ENCODE peak calls at places on chromosomes 6 and 20, in eight cellular contexts. B, V, W, T, E, A, K and P are unnamed samples.

GRCh38 chr6:87772597-87773530 is 70.8 kb upstream of the AKIRIN2 start:
- DNase-seq in T (no peak), E (peak; percentile 40), W (no peak), B (peak; percentile 59), A (peak; percentile 94), K (peak; percentile 55), V (no peak), P (no peak)

GRCh38 chr20:49965781-49966304 is 16.9 kb upstream of the SNAI1 start:
- DNase-seq in B (no peak), V (no peak), W (no peak), A (peak; percentile 58), T (no peak), E (no peak), K (no peak), P (no peak)

GRCh38 chr6:3333263-3333662 is 74.5 kb downstream of the PSMG4 start:
- DNase-seq in K (no peak), V (no peak), A (no peak), W (no peak), T (no peak), E (no peak), B (no peak), P (peak; percentile 69)

GRCh38 chr6:85676086-85676729 is 33.5 kb upstream of the SYNCRIP start:
- DNase-seq in A (no peak), T (no peak), W (no peak), K (no peak), V (no peak), B (no peak), E (no peak), P (no peak)

GRCh38 chr20:20225325-20225724 is 142.6 kb upstream of the INSM1 start:
- DNase-seq in A (no peak), E (no peak), V (no peak), B (no peak), W (no peak), T (no peak), K (no peak), P (no peak)

GRCh38 chr6:31687321-31687720 is 6.5 kb upstream of the LY6G5C start:
- DNase-seq in A (no peak), T (no peak), W (no peak), V (no peak), E (no peak), K (peak; percentile 15), B (no peak), P (no peak)

GRCh38 chr20:29878281-29878741 is 1379.2 kb upstream of the DEFB115 start:
- DNase-seq in E (peak; percentile 69), V (no peak), T (no peak), W (no peak), K (peak; percentile 93), A (peak; percentile 54), B (no peak), P (no peak)

GRCh38 chr6:51289041-51289440 is 470.4 kb downstream of the TFAP2B start:
- DNase-seq in T (no peak), W (no peak), B (no peak), E (no peak), A (no peak), K (no peak), V (no peak), P (no peak)

GRCh38 chr6:52517502-52518278 is 59.2 kb downstream of the TRAM2 start:
- DNase-seq in T (peak; percentile 57), K (peak; percentile 85), A (peak; percentile 92), V (peak; percentile 80), E (peak; percentile 78), B (peak; percentile 98), W (peak; percentile 82), P (no peak)

GRCh38 chr20:56826971-56827645 is 198.0 kb downstream of the TFAP2C start:
- DNase-seq in W (no peak), V (no peak), B (no peak), A (no peak), T (no peak), K (no peak), E (peak; percentile 16), P (no peak)

GRCh38 chr6:105896052-105896820 is 189.9 kb upstream of the PRDM1 start:
- DNase-seq in T (no peak), E (no peak), W (peak; percentile 25), B (peak; percentile 56), A (peak; percentile 34), K (no peak), V (no peak), P (no peak)

GRCh38 chr6:22575190-22575589 is 5.8 kb downstream of the HDGFL1 start:
- DNase-seq in K (no peak), T (no peak), A (no peak), W (no peak), B (peak; percentile 53), E (no peak), V (no peak), P (no peak)

GRCh38 chr6:44470106-44470446 is 82.6 kb downstream of the CDC5L start:
- DNase-seq in E (no peak), W (no peak), A (no peak), B (no peak), T (no peak), K (no peak), V (no peak), P (no peak)

GRCh38 chr6:36631326-36632046 is 37.3 kb downstream of the SRSF3 start:
- DNase-seq in T (no peak), E (no peak), B (no peak), K (no peak), W (no peak), V (no peak), A (no peak), P (no peak)

GRCh38 chr6:26088344-26088743 is 1.1 kb downstream of the HFE start:
- DNase-seq in T (no peak), B (no peak), W (no peak), E (no peak), K (no peak), A (no peak), V (no peak), P (no peak)

GRCh38 chr20:40336034-40336433 is 353.0 kb downstream of the MAFB start:
- DNase-seq in V (no peak), K (no peak), A (no peak), T (no peak), W (no peak), E (no peak), B (no peak), P (no peak)

GRCh38 chr20:64188682-64189529 is 24.7 kb downstream of the MYT1 start:
- DNase-seq in E (peak; percentile 88), K (peak; percentile 49), T (no peak), V (peak; percentile 2), B (peak; percentile 69), A (peak; percentile 100), W (no peak), P (no peak)

GRCh38 chr6:10511477-10511876 is 9.7 kb upstream of the GCNT2 start:
- DNase-seq in A (peak; percentile 68), K (no peak), T (no peak), V (no peak), E (no peak), B (no peak), W (no peak), P (no peak)

GRCh38 chr6:20790032-20790791 is 256.0 kb downstream of the CDKAL1 start:
- DNase-seq in E (no peak), A (no peak), V (no peak), W (no peak), T (no peak), B (no peak), K (no peak), P (no peak)

GRCh38 chr6:100998111-100998510 is 117.0 kb upstream of the ASCC3 start:
- DNase-seq in W (no peak), T (no peak), V (no peak), B (peak; percentile 5), A (no peak), K (no peak), E (no peak), P (no peak)

GRCh38 chr6:5665173-5665572 is 341.6 kb downstream of the NRN1 start:
- DNase-seq in K (no peak), B (no peak), W (no peak), T (no peak), E (no peak), A (no peak), V (no peak), P (no peak)

GRCh38 chr6:90040931-90041330 is 146.7 kb downstream of the GJA10 start:
- DNase-seq in V (no peak), E (no peak), T (no peak), A (no peak), W (no peak), B (no peak), K (no peak), P (no peak)

GRCh38 chr20:6388666-6389197 is 265.9 kb upstream of the FERMT1 start:
- DNase-seq in V (no peak), W (no peak), K (no peak), A (no peak), B (no peak), T (no peak), E (no peak), P (no peak)

GRCh38 chr20:35568645-35569044 is 26.8 kb downstream of the ERGIC3 start:
- DNase-seq in W (peak; percentile 25), V (peak; percentile 16), E (peak; percentile 46), T (no peak), B (no peak), A (peak; percentile 78), K (peak; percentile 41), P (no peak)
- TF ChIP-seq CTCF in W (peak; percentile 55), V (peak; percentile 59), E (peak; percentile 11), T (peak; percentile 57), B (peak; percentile 3), A (peak; percentile 82), K (peak; percentile 29), P (peak; percentile 37)

GRCh38 chr6:47075168-47075567 is 33.0 kb upstream of the ADGRF1 start:
- DNase-seq in E (no peak), T (no peak), V (no peak), W (no peak), K (no peak), A (peak; percentile 51), B (no peak), P (no peak)
- TF ChIP-seq RAD21 in E (no peak), T (no peak), V (no peak), W (no peak), K (no peak), A (no peak), B (no peak), P (no peak)

GRCh38 chr6:68559052-68559451 is 76.0 kb upstream of the ADGRB3 start:
- DNase-seq in E (no peak), V (no peak), K (peak; percentile 19), T (no peak), W (no peak), A (no peak), B (no peak), P (no peak)
- H3K4me3 ChIP-seq in E (no peak overlapping the region), V (no peak overlapping the region), K (no peak overlapping the region), T (no peak overlapping the region), W (no peak overlapping the region), A (no peak overlapping the region), B (no peak overlapping the region), P (no peak overlapping the region)

GRCh38 chr6:134997133-134997841 is 47.4 kb upstream of the ALDH8A1 start:
- DNase-seq in W (no peak), T (no peak), A (no peak), E (no peak), B (no peak), V (no peak), K (no peak), P (no peak)

GRCh38 chr6:135006386-135006914 is 48.2 kb downstream of the HBS1L start:
- DNase-seq in V (no peak), W (peak; percentile 28), A (no peak), K (no peak), E (no peak), B (peak; percentile 31), T (no peak), P (no peak)

GRCh38 chr6:135002974-135003703 is 51.5 kb downstream of the HBS1L start:
- DNase-seq in W (no peak), E (no peak), V (no peak), T (no peak), A (no peak), K (no peak), B (no peak), P (peak; percentile 69)

GRCh38 chr6:134999107-134999506 is 49.2 kb upstream of the ALDH8A1 start:
- DNase-seq in W (no peak), E (no peak), V (no peak), A (no peak), B (no peak), T (no peak), K (no peak), P (no peak)

GRCh38 chr6:135002229-135002844 is 52.3 kb downstream of the HBS1L start:
- DNase-seq in K (peak; percentile 22), W (peak; percentile 25), E (peak; percentile 5), A (peak; percentile 12), V (peak; percentile 4), B (peak; percentile 40), T (no peak), P (no peak)
- TF ChIP-seq CTCF in K (peak; percentile 67), W (no peak), E (peak; percentile 56), A (peak; percentile 40), V (peak; percentile 58), B (peak; percentile 54), T (no peak), P (peak; percentile 42)